ENCODE peak calls at places on chromosome 6, in five cellular contexts. C, D, F, S and N are unnamed samples.
A peak's percentile ranks its signal among the peaks of the same experiment; 100 is the strongest.

GRCh38 chr6:139764498-139764986 is 390.1 kb upstream of the CITED2 start:
- DNase-seq in C (peak; percentile 94), D (no peak), F (peak; percentile 63), S (peak; percentile 89), N (peak; percentile 45)

GRCh38 chr6:75201076-75201475 is 4.8 kb downstream of the COL12A1 start:
- DNase-seq in S (no peak), D (no peak), C (no peak), F (no peak), N (no peak)

GRCh38 chr6:147058786-147059434 is 145.3 kb upstream of the STXBP5 start:
- DNase-seq in D (no peak), C (no peak), S (no peak), F (no peak), N (no peak)

GRCh38 chr6:106223300-106223930 is 102.1 kb downstream of the ATG5 start:
- DNase-seq in S (peak; percentile 52), D (peak; percentile 27), F (peak; percentile 56), C (peak; percentile 74), N (no peak)

GRCh38 chr6:36954262-36954931 is at the start of gene PI16:
- DNase-seq in S (no peak), F (no peak), D (no peak), C (no peak), N (no peak)

GRCh38 chr6:93139408-93140081 is 279.8 kb downstream of the EPHA7 start:
- DNase-seq in F (no peak), S (no peak), D (no peak), C (no peak), N (no peak)

GRCh38 chr6:11947063-11947462 is 65.0 kb upstream of the HIVEP1 start:
- DNase-seq in D (peak; percentile 31), F (no peak), C (no peak), S (no peak), N (no peak)

GRCh38 chr6:101486124-101486523 is 92.6 kb downstream of the GRIK2 start:
- DNase-seq in F (no peak), C (no peak), D (no peak), S (no peak), N (no peak)

GRCh38 chr6:22145823-22146379 is 150.9 kb downstream of the PRL start:
- DNase-seq in F (no peak), S (peak; percentile 52), C (peak; percentile 39), D (peak; percentile 11), N (no peak)

GRCh38 chr6:81897793-81898192 is 145.3 kb upstream of the TENT5A start:
- DNase-seq in C (peak; percentile 62), F (no peak), D (no peak), S (no peak), N (no peak)

GRCh38 chr6:52786249-52786956 is 17.2 kb downstream of the GSTA1 start:
- DNase-seq in D (no peak), F (no peak), C (no peak), S (no peak), N (no peak)

GRCh38 chr6:158783851-158784250 is 35.3 kb downstream of the EZR start:
- DNase-seq in C (no peak), D (no peak), S (no peak), F (no peak), N (no peak)